ENCODE peak calls at places on chromosomes 11 and 22, in six cellular contexts. W is GM12878, X is A549, Z is SK-N-SH, Y is K562, C is H1. F is an unnamed sample.

GRCh38 chr22:50531546-50532352 is 1.9 kb upstream of the TYMP start:
- DNase-seq in W (no peak), X (no peak), Z (peak), Y (no peak), C (peak), F (no peak)

GRCh38 chr11:113477321-113477720 is 2.1 kb upstream of the DRD2 start:
- DNase-seq in W (no peak), X (no peak), Z (peak), Y (peak), C (peak), F (no peak)

GRCh38 chr11:96648991-96649390 is 259.2 kb downstream of the JRKL start:
- DNase-seq in W (no peak), X (no peak), Z (no peak), Y (no peak), C (no peak), F (no peak)

GRCh38 chr11:66335531-66336233 is 552 bp downstream of the RIN1 start:
- DNase-seq in W (no peak), X (no peak), Z (peak), Y (no peak), C (peak), F (no peak)

GRCh38 chr11:77174559-77174958 is 46.5 kb downstream of the MYO7A start:
- DNase-seq in W (no peak), X (no peak), Z (no peak), Y (no peak), C (no peak), F (no peak)

GRCh38 chr11:44171518-44171917 is 76.0 kb downstream of the EXT2 start:
- DNase-seq in W (no peak), X (no peak), Z (peak), Y (no peak), C (no peak), F (no peak)

GRCh38 chr11:116446048-116446399 is 326.8 kb downstream of the BUD13 start:
- DNase-seq in W (no peak), X (no peak), Z (no peak), Y (no peak), C (no peak), F (no peak)

GRCh38 chr11:35579557-35580396 is 38.5 kb upstream of the FJX1 start:
- DNase-seq in W (no peak), X (peak), Z (no peak), Y (peak), C (no peak), F (peak)

GRCh38 chr22:42841444-42841843 is 15.6 kb downstream of the ARFGAP3 start:
- DNase-seq in W (no peak), X (no peak), Z (no peak), Y (no peak), C (no peak), F (no peak)

GRCh38 chr11:94149435-94149834 is 20.8 kb downstream of the PANX1 start:
- DNase-seq in W (no peak), X (no peak), Z (no peak), Y (no peak), C (no peak), F (no peak)

GRCh38 chr11:17734986-17735822 is 623 bp downstream of the KCNC1 start:
- DNase-seq in W (no peak), X (peak), Z (peak), Y (peak), C (peak), F (peak)
- TF ChIP-seq CHD2 in W (no peak), X (no peak), Z (no peak), Y (no peak), C (no peak), F (no peak)

GRCh38 chr11:84355911-84356310 is 1069.7 kb upstream of the CCDC90B start:
- DNase-seq in W (no peak), X (no peak), Z (no peak), Y (no peak), C (no peak), F (no peak)

DNA sequence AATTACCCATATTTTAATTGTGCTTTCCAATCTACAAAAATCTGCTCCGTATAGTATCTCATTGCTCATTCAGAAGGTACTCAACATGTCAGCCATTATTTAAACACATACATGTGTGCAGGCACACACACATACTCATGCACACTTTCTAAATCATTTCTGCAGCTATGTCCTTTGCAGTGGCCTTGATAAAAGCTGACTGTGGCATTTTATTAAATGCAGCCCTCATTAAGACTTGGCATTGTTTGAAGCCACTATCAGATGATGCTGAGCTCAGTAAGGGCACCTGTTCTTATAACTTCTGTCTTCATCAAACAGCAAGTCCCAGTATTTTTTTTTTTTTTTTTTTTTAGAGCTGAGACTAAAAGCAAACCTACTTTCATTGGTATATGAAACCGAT is 1071.9 kb upstream of the CCDC90B start:
- DNase-seq in W (no peak), X (no peak), Z (no peak), Y (no peak), C (no peak), F (no peak)
- TF ChIP-seq CHD2 in W (no peak), X (no peak), Z (no peak), Y (no peak), C (no peak), F (no peak)

GRCh38 chr11:103220133-103220532 is 110.9 kb downstream of the DYNC2H1 start:
- DNase-seq in W (no peak), X (no peak), Z (no peak), Y (no peak), C (no peak), F (no peak)
- TF ChIP-seq CHD2 in W (no peak), X (no peak), Z (no peak), Y (no peak), C (no peak), F (no peak)

DNA sequence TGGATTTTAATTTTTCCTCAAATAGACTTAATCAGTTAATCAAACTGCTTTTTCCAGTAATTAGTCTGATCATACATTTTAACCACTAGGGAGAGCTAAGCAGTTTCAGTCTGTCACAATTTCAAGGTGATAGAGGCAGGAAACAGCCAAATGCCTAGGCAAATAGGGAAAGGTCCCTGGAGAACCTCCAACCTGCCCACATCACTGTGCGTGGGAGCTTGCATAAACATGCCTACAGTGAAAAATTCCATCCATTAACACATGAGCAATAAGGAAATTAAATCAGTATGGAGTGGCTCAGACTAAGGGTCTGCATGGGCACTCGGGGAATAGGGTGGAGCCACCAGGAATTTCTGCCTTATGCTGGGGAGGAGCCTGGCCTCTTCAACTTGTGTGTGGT is 74.6 kb downstream of the AASDHPPT start:
- DNase-seq in W (no peak), X (no peak), Z (no peak), Y (no peak), C (no peak), F (no peak)
- TF ChIP-seq CHD2 in W (no peak), X (no peak), Z (no peak), Y (no peak), C (no peak), F (no peak)

GRCh38 chr11:64544616-64545296 is 46.3 kb upstream of the SLC22A12 start:
- DNase-seq in W (no peak), X (no peak), Z (no peak), Y (no peak), C (no peak), F (no peak)

GRCh38 chr11:64546600-64546999 is 44.4 kb upstream of the SLC22A12 start:
- DNase-seq in W (no peak), X (no peak), Z (no peak), Y (no peak), C (no peak), F (no peak)

GRCh38 chr11:64546176-64546575 is 44.8 kb upstream of the SLC22A12 start:
- DNase-seq in W (no peak), X (no peak), Z (no peak), Y (no peak), C (no peak), F (no peak)

GRCh38 chr11:64543818-64544217 is 47.2 kb upstream of the SLC22A12 start:
- DNase-seq in W (no peak), X (no peak), Z (no peak), Y (no peak), C (no peak), F (no peak)

DNA sequence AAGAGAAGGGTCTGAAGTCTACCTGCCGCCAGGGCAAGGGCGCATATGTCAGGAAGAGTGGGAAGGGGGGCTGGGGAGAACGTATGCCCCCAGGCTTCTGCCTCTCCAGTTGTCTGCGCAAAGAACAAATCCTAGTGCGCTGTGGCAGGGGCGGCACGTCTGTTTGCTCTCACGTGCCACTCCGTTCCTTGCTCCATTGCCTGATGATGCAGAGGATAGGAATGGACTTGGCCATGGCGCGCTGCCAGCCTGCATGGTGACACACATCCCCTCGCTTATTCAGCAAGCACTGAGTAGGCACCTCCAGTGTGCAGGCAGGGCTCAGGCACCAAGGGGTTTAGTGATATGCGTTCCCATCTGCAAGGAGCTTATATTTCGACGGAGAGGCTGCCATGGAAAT is 45.4 kb upstream of the SLC22A12 start:
- DNase-seq in W (no peak), X (peak), Z (no peak), Y (no peak), C (no peak), F (no peak)
- TF ChIP-seq CHD2 in W (no peak), X (no peak), Z (no peak), Y (no peak), C (no peak), F (no peak)

GRCh38 chr11:111417766-111418435 is 38.8 kb upstream of the POU2AF1 start:
- DNase-seq in W (peak), X (no peak), Z (no peak), Y (no peak), C (no peak), F (no peak)

GRCh38 chr11:111419181-111419580 is 40.1 kb upstream of the POU2AF1 start:
- DNase-seq in W (no peak), X (no peak), Z (no peak), Y (no peak), C (no peak), F (no peak)

GRCh38 chr11:111418436-111418787 is 39.3 kb upstream of the POU2AF1 start:
- DNase-seq in W (no peak), X (no peak), Z (no peak), Y (no peak), C (no peak), F (no peak)

GRCh38 chr11:111416231-111416960 is 37.3 kb upstream of the POU2AF1 start:
- DNase-seq in W (no peak), X (no peak), Z (no peak), Y (no peak), C (no peak), F (no peak)

DNA sequence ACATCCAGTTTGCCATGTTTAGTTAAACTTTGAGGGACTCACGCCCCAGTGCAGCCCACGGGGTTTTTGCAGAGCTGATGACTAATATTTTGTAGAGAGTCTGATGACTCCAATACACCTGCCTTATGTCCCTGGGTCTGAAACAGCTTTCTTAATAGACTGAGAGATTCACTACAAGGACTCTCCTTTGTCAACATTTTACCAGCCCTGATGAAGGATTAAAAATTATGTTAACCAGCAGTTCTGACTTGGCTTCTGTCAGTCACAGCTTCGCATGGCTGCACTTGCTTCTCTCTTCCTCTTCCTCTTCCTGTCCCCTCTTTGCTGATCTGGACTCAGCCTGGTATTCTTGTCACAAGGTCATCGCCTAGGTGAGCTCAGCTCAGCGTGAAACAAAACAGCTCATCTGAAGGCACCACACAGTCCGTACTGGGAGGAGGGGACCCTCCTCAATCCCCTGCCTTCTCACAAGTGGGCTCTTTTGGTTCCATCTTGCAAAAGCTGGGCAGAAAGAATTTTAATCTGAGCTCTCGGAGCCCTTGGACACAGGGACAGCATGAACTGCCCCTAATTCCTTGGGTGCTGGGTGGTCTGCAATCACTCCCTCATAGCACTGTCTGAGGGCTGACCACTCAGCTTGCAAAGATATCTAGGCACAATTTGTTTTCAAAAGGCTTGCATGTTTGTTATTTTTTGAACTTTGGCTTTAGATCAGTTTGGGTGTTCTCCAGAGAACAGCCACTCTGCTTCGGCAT is 38.1 kb upstream of the POU2AF1 start:
- DNase-seq in W (peak), X (no peak), Z (no peak), Y (no peak), C (no peak), F (peak)
- TF ChIP-seq CHD2 in W (peak), X (no peak), Z (no peak), Y (no peak), C (no peak), F (no peak)

GRCh38 chr11:78336877-78337553 is 80.6 kb downstream of the GAB2 start:
- DNase-seq in W (no peak), X (no peak), Z (no peak), Y (peak), C (no peak), F (no peak)

GRCh38 chr11:78339945-78340344 is 77.7 kb downstream of the GAB2 start:
- DNase-seq in W (no peak), X (no peak), Z (no peak), Y (peak), C (no peak), F (no peak)

GRCh38 chr11:78337554-78337924 is 80.1 kb downstream of the GAB2 start:
- DNase-seq in W (no peak), X (no peak), Z (no peak), Y (no peak), C (no peak), F (no peak)

GRCh38 chr11:78339483-78339882 is 78.1 kb downstream of the GAB2 start:
- DNase-seq in W (no peak), X (no peak), Z (no peak), Y (peak), C (no peak), F (no peak)

GRCh38 chr11:78338138-78338537 is 79.5 kb downstream of the GAB2 start:
- DNase-seq in W (no peak), X (no peak), Z (no peak), Y (peak), C (no peak), F (no peak)
- TF ChIP-seq CHD2 in W (no peak), X (no peak), Z (no peak), Y (no peak), C (no peak), F (no peak)

F was measured in HepG2.